ENCODE peak calls at places on chromosomes 1 and 21, in ten cellular contexts. W, X, I, B, G, U, F, A, D and N are unnamed samples.

GRCh38 chr1:160432371-160432786 is 32.0 kb downstream of the VANGL2 start:
- DNase-seq in U (no peak), I (no peak), F (no peak), D (no peak), G (no peak), B (no peak), A (no peak), W (no peak), X (no peak), N (no peak)

GRCh38 chr21:42381347-42381984 is 14.4 kb downstream of the TMPRSS3 start:
- DNase-seq in W (no peak), G (peak), U (no peak), A (no peak), B (peak), X (peak), F (no peak), D (peak), I (peak), N (no peak)

GRCh38 chr1:205317311-205317917 is 4.1 kb downstream of the NUAK2 start:
- DNase-seq in W (no peak), I (peak), X (no peak), A (no peak), D (peak), G (no peak), B (peak), U (no peak), F (no peak), N (peak)

GRCh38 chr1:160996195-160996594 is 24.8 kb downstream of the F11R start:
- DNase-seq in I (no peak), X (no peak), D (no peak), G (no peak), A (no peak), U (no peak), B (no peak), F (no peak), W (no peak), N (no peak)

GRCh38 chr1:79041666-79042065 is 35.1 kb upstream of the ADGRL4 start:
- DNase-seq in G (no peak), I (no peak), X (no peak), A (no peak), F (no peak), W (no peak), U (no peak), B (no peak), D (no peak), N (no peak)

GRCh38 chr1:150257624-150258274 is at the start of gene CA14:
- DNase-seq in I (peak), B (peak), X (no peak), G (no peak), W (no peak), D (no peak), U (no peak), F (no peak), A (peak), N (peak)

GRCh38 chr1:90359994-90360393 is 357.1 kb downstream of the BARHL2 start:
- DNase-seq in A (no peak), B (no peak), I (no peak), D (no peak), W (no peak), U (no peak), G (no peak), F (no peak), X (no peak), N (no peak)

GRCh38 chr1:25767437-25767770 is 32.6 kb upstream of the SELENON start:
- DNase-seq in W (no peak), G (no peak), D (no peak), U (no peak), X (no peak), A (no peak), F (no peak), B (no peak), I (no peak), N (no peak)

GRCh38 chr1:42420911-42421585 is 34.8 kb downstream of the ZMYND12 start:
- DNase-seq in W (no peak), G (peak), B (no peak), U (no peak), I (peak), F (no peak), A (no peak), D (peak), X (no peak), N (peak)

GRCh38 chr21:34205811-34206635 is 132.6 kb downstream of the MRPS6 start:
- DNase-seq in A (no peak), W (no peak), I (peak), U (no peak), D (no peak), X (no peak), F (no peak), B (no peak), G (peak), N (no peak)

GRCh38 chr1:203402609-203403337 is 51.9 kb upstream of the FMOD start:
- DNase-seq in W (no peak), F (no peak), I (no peak), U (no peak), A (no peak), X (peak), B (no peak), D (no peak), G (no peak), N (no peak)

GRCh38 chr21:35011681-35012080 is 37.4 kb downstream of the RUNX1 start:
- DNase-seq in D (no peak), B (no peak), U (no peak), F (no peak), X (no peak), A (no peak), W (no peak), G (no peak), I (no peak), N (no peak)

GRCh38 chr21:27268290-27268689 is 301.4 kb upstream of the ADAMTS5 start:
- DNase-seq in F (no peak), B (no peak), U (no peak), A (no peak), D (no peak), I (no peak), X (no peak), G (no peak), W (no peak), N (no peak)

GRCh38 chr1:31203215-31203614 is 36.5 kb downstream of the NKAIN1 start:
- DNase-seq in G (no peak), D (no peak), I (peak), W (no peak), B (no peak), F (no peak), U (no peak), X (no peak), A (no peak), N (no peak)

GRCh38 chr1:172977296-172978027 is 73.3 kb downstream of the TNFSF18 start:
- DNase-seq in D (no peak), X (no peak), W (no peak), A (no peak), I (no peak), B (no peak), F (no peak), G (no peak), U (no peak), N (no peak)

GRCh38 chr1:119364640-119365039 is 3.9 kb upstream of the HAO2 start:
- DNase-seq in I (no peak), A (no peak), F (no peak), U (no peak), G (no peak), B (no peak), X (no peak), W (no peak), D (no peak), N (no peak)

GRCh38 chr1:231590453-231591198 is 36.0 kb upstream of the DISC1 start:
- DNase-seq in B (no peak), G (peak), D (peak), X (peak), I (no peak), U (no peak), W (no peak), A (peak), F (no peak), N (peak)

GRCh38 chr1:46991083-46991923 is 32.2 kb upstream of the CYP4X1 start:
- DNase-seq in F (no peak), W (no peak), X (no peak), B (no peak), I (peak), U (no peak), G (no peak), A (peak), D (peak), N (no peak)

GRCh38 chr1:199909137-199909536 is 118.4 kb upstream of the NR5A2 start:
- DNase-seq in F (no peak), A (no peak), I (peak), X (no peak), B (no peak), U (no peak), D (no peak), W (no peak), G (no peak), N (no peak)

GRCh38 chr1:38045431-38046332 is 911 bp downstream of the POU3F1 start:
- DNase-seq in U (no peak), I (peak), A (no peak), D (no peak), F (no peak), B (peak), W (no peak), X (no peak), G (no peak), N (no peak)

GRCh38 chr21:16533692-16534407 is 804.1 kb downstream of the USP25 start:
- DNase-seq in I (no peak), D (no peak), X (no peak), G (no peak), W (no peak), A (no peak), U (no peak), F (no peak), B (no peak), N (no peak)

GRCh38 chr1:193216920-193217319 is 30.5 kb upstream of the B3GALT2 start:
- DNase-seq in U (no peak), I (no peak), D (no peak), G (no peak), X (no peak), F (no peak), A (peak), B (no peak), W (no peak), N (no peak)

GRCh38 chr1:8939362-8939995 is 6.2 kb upstream of the CA6 start:
- DNase-seq in B (no peak), F (no peak), X (no peak), U (no peak), D (no peak), I (peak), W (no peak), G (no peak), A (no peak), N (no peak)

GRCh38 chr1:22025368-22026154 is 24.1 kb downstream of the CELA3A start:
- DNase-seq in X (peak), D (peak), G (peak), F (peak), W (peak), A (peak), U (peak), B (peak), I (peak), N (peak)

GRCh38 chr1:66944330-66945274 is 19.8 kb downstream of the MIER1 start:
- DNase-seq in U (no peak), B (no peak), A (no peak), W (no peak), D (peak), G (no peak), F (no peak), I (no peak), X (peak), N (no peak)

GRCh38 chr1:30744060-30744756 is 13.4 kb downstream of the LAPTM5 start:
- DNase-seq in U (no peak), I (no peak), D (no peak), G (no peak), A (no peak), W (peak), B (peak), X (no peak), F (no peak), N (no peak)

GRCh38 chr1:228284521-228284920 is 76.7 kb downstream of the OBSCN start:
- DNase-seq in A (no peak), G (no peak), I (no peak), X (no peak), W (no peak), F (no peak), D (no peak), B (peak), U (no peak), N (no peak)

GRCh38 chr1:205715628-205716027 is 34.4 kb downstream of the NUCKS1 start:
- DNase-seq in F (no peak), A (no peak), X (no peak), G (no peak), D (no peak), U (no peak), I (no peak), W (no peak), B (no peak), N (no peak)